ENCODE peak calls at places on chromosomes 12 and 14, in seven cellular contexts. One of them, this sample, is unnamed.

GRCh38 chr12:50188280-50188781 is 21.2 kb upstream of the CERS5 start:
- DNase-seq in HEK293T: no peak
- DNase-seq in activated CD4-positive, alpha-beta T cell treated with anti-CD3 and anti-CD28 coated beads, Interleukin-2, amount 50 U/mL, for 4 hours: no peak
- DNase-seq in T-helper 17 cell: no peak
- DNase-seq in WTC11: no peak
- DNase-seq in activated gamma-delta T cell treated with Interleukin-2 at 50 U/mL for 16 hours: no peak
- DNase-seq in neural progenitor cell: no peak
- DNase-seq in this sample: no peak

GRCh38 chr14:69619007-69619406 is 7.6 kb downstream of the SUSD6 start:
- DNase-seq in HEK293T: no peak
- DNase-seq in activated CD4-positive, alpha-beta T cell treated with anti-CD3 and anti-CD28 coated beads, Interleukin-2, amount 50 U/mL, for 4 hours: no peak
- DNase-seq in T-helper 17 cell: no peak
- DNase-seq in WTC11: no peak
- DNase-seq in activated gamma-delta T cell treated with Interleukin-2 at 50 U/mL for 16 hours: no peak
- DNase-seq in neural progenitor cell: no peak
- DNase-seq in this sample: no peak

GRCh38 chr12:31323466-31324115 is 2.4 kb downstream of the SINHCAF start:
- DNase-seq in HEK293T: no peak
- DNase-seq in activated CD4-positive, alpha-beta T cell treated with anti-CD3 and anti-CD28 coated beads, Interleukin-2, amount 50 U/mL, for 4 hours: peak
- DNase-seq in T-helper 17 cell: peak
- DNase-seq in WTC11: peak
- DNase-seq in activated gamma-delta T cell treated with Interleukin-2 at 50 U/mL for 16 hours: peak
- DNase-seq in neural progenitor cell: no peak
- DNase-seq in this sample: no peak

GRCh38 chr12:13609874-13610273 is 371.5 kb downstream of the GRIN2B start:
- DNase-seq in HEK293T: no peak
- DNase-seq in activated CD4-positive, alpha-beta T cell treated with anti-CD3 and anti-CD28 coated beads, Interleukin-2, amount 50 U/mL, for 4 hours: no peak
- DNase-seq in T-helper 17 cell: no peak
- DNase-seq in WTC11: no peak
- DNase-seq in activated gamma-delta T cell treated with Interleukin-2 at 50 U/mL for 16 hours: no peak
- DNase-seq in neural progenitor cell: no peak
- DNase-seq in this sample: peak

GRCh38 chr12:2460051-2460450 is 334.7 kb upstream of the FKBP4 start:
- DNase-seq in HEK293T: no peak
- DNase-seq in activated CD4-positive, alpha-beta T cell treated with anti-CD3 and anti-CD28 coated beads, Interleukin-2, amount 50 U/mL, for 4 hours: no peak
- DNase-seq in T-helper 17 cell: no peak
- DNase-seq in WTC11: no peak
- DNase-seq in activated gamma-delta T cell treated with Interleukin-2 at 50 U/mL for 16 hours: no peak
- DNase-seq in neural progenitor cell: no peak
- DNase-seq in this sample: no peak

GRCh38 chr14:104687601-104688504 is 1.6 kb upstream of the INF2 start:
- DNase-seq in HEK293T: no peak
- DNase-seq in activated CD4-positive, alpha-beta T cell treated with anti-CD3 and anti-CD28 coated beads, Interleukin-2, amount 50 U/mL, for 4 hours: no peak
- DNase-seq in T-helper 17 cell: no peak
- DNase-seq in WTC11: peak
- DNase-seq in activated gamma-delta T cell treated with Interleukin-2 at 50 U/mL for 16 hours: no peak
- DNase-seq in neural progenitor cell: peak
- DNase-seq in this sample: peak

GRCh38 chr12:102350070-102350469 is 130.3 kb downstream of the IGF1 start:
- DNase-seq in HEK293T: no peak
- DNase-seq in activated CD4-positive, alpha-beta T cell treated with anti-CD3 and anti-CD28 coated beads, Interleukin-2, amount 50 U/mL, for 4 hours: no peak
- DNase-seq in T-helper 17 cell: no peak
- DNase-seq in WTC11: no peak
- DNase-seq in activated gamma-delta T cell treated with Interleukin-2 at 50 U/mL for 16 hours: no peak
- DNase-seq in neural progenitor cell: no peak
- DNase-seq in this sample: no peak

GRCh38 chr14:64158608-64159007 is 135.6 kb downstream of the ESR2 start:
- DNase-seq in HEK293T: no peak
- DNase-seq in activated CD4-positive, alpha-beta T cell treated with anti-CD3 and anti-CD28 coated beads, Interleukin-2, amount 50 U/mL, for 4 hours: no peak
- DNase-seq in T-helper 17 cell: no peak
- DNase-seq in WTC11: no peak
- DNase-seq in activated gamma-delta T cell treated with Interleukin-2 at 50 U/mL for 16 hours: no peak
- DNase-seq in neural progenitor cell: no peak
- DNase-seq in this sample: no peak

GRCh38 chr12:11741434-11742092 is 92.1 kb downstream of the ETV6 start:
- DNase-seq in HEK293T: no peak
- DNase-seq in activated CD4-positive, alpha-beta T cell treated with anti-CD3 and anti-CD28 coated beads, Interleukin-2, amount 50 U/mL, for 4 hours: no peak
- DNase-seq in T-helper 17 cell: no peak
- DNase-seq in WTC11: no peak
- DNase-seq in activated gamma-delta T cell treated with Interleukin-2 at 50 U/mL for 16 hours: no peak
- DNase-seq in neural progenitor cell: no peak
- DNase-seq in this sample: no peak

GRCh38 chr12:105280966-105281693 is 45.2 kb upstream of the APPL2 start:
- DNase-seq in HEK293T: no peak
- DNase-seq in activated CD4-positive, alpha-beta T cell treated with anti-CD3 and anti-CD28 coated beads, Interleukin-2, amount 50 U/mL, for 4 hours: no peak
- DNase-seq in T-helper 17 cell: no peak
- DNase-seq in WTC11: no peak
- DNase-seq in activated gamma-delta T cell treated with Interleukin-2 at 50 U/mL for 16 hours: no peak
- DNase-seq in neural progenitor cell: no peak
- DNase-seq in this sample: no peak

GRCh38 chr12:7601407-7601806 is 64.3 kb downstream of the APOBEC1 start:
- DNase-seq in HEK293T: no peak
- DNase-seq in activated CD4-positive, alpha-beta T cell treated with anti-CD3 and anti-CD28 coated beads, Interleukin-2, amount 50 U/mL, for 4 hours: no peak
- DNase-seq in T-helper 17 cell: no peak
- DNase-seq in WTC11: no peak
- DNase-seq in activated gamma-delta T cell treated with Interleukin-2 at 50 U/mL for 16 hours: no peak
- DNase-seq in neural progenitor cell: no peak
- DNase-seq in this sample: no peak

GRCh38 chr14:86015916-86016315 is 486.0 kb downstream of the FLRT2 start:
- DNase-seq in HEK293T: no peak
- DNase-seq in activated CD4-positive, alpha-beta T cell treated with anti-CD3 and anti-CD28 coated beads, Interleukin-2, amount 50 U/mL, for 4 hours: no peak
- DNase-seq in T-helper 17 cell: no peak
- DNase-seq in WTC11: no peak
- DNase-seq in activated gamma-delta T cell treated with Interleukin-2 at 50 U/mL for 16 hours: no peak
- DNase-seq in neural progenitor cell: no peak
- DNase-seq in this sample: no peak

GRCh38 chr14:99715266-99716000 is 31.3 kb downstream of the CYP46A1 start:
- DNase-seq in HEK293T: peak
- DNase-seq in activated CD4-positive, alpha-beta T cell treated with anti-CD3 and anti-CD28 coated beads, Interleukin-2, amount 50 U/mL, for 4 hours: no peak
- DNase-seq in T-helper 17 cell: no peak
- DNase-seq in WTC11: no peak
- DNase-seq in activated gamma-delta T cell treated with Interleukin-2 at 50 U/mL for 16 hours: no peak
- DNase-seq in neural progenitor cell: no peak
- DNase-seq in this sample: no peak

GRCh38 chr14:105205718-105206208 is 24.7 kb upstream of the NUDT14 start:
- DNase-seq in HEK293T: no peak
- DNase-seq in activated CD4-positive, alpha-beta T cell treated with anti-CD3 and anti-CD28 coated beads, Interleukin-2, amount 50 U/mL, for 4 hours: no peak
- DNase-seq in T-helper 17 cell: no peak
- DNase-seq in WTC11: no peak
- DNase-seq in activated gamma-delta T cell treated with Interleukin-2 at 50 U/mL for 16 hours: no peak
- DNase-seq in neural progenitor cell: no peak
- DNase-seq in this sample: no peak

GRCh38 chr14:92693998-92694780 is 54.2 kb downstream of the LGMN start:
- DNase-seq in HEK293T: no peak
- DNase-seq in activated CD4-positive, alpha-beta T cell treated with anti-CD3 and anti-CD28 coated beads, Interleukin-2, amount 50 U/mL, for 4 hours: no peak
- DNase-seq in T-helper 17 cell: no peak
- DNase-seq in WTC11: no peak
- DNase-seq in activated gamma-delta T cell treated with Interleukin-2 at 50 U/mL for 16 hours: no peak
- DNase-seq in neural progenitor cell: no peak
- DNase-seq in this sample: no peak

GRCh38 chr12:61758661-61759060 is 501.5 kb upstream of the USP15 start:
- DNase-seq in HEK293T: no peak
- DNase-seq in activated CD4-positive, alpha-beta T cell treated with anti-CD3 and anti-CD28 coated beads, Interleukin-2, amount 50 U/mL, for 4 hours: no peak
- DNase-seq in T-helper 17 cell: no peak
- DNase-seq in WTC11: no peak
- DNase-seq in activated gamma-delta T cell treated with Interleukin-2 at 50 U/mL for 16 hours: no peak
- DNase-seq in neural progenitor cell: no peak
- DNase-seq in this sample: no peak

GRCh38 chr12:50740307-50740706 is 23.6 kb upstream of the ATF1 start:
- DNase-seq in HEK293T: no peak
- DNase-seq in activated CD4-positive, alpha-beta T cell treated with anti-CD3 and anti-CD28 coated beads, Interleukin-2, amount 50 U/mL, for 4 hours: no peak
- DNase-seq in T-helper 17 cell: no peak
- DNase-seq in WTC11: no peak
- DNase-seq in activated gamma-delta T cell treated with Interleukin-2 at 50 U/mL for 16 hours: no peak
- DNase-seq in neural progenitor cell: no peak
- DNase-seq in this sample: no peak

GRCh38 chr12:121111684-121112083 is 21.0 kb upstream of the P2RX7 start:
- DNase-seq in HEK293T: no peak
- DNase-seq in activated CD4-positive, alpha-beta T cell treated with anti-CD3 and anti-CD28 coated beads, Interleukin-2, amount 50 U/mL, for 4 hours: no peak
- DNase-seq in T-helper 17 cell: no peak
- DNase-seq in WTC11: no peak
- DNase-seq in activated gamma-delta T cell treated with Interleukin-2 at 50 U/mL for 16 hours: no peak
- DNase-seq in neural progenitor cell: no peak
- DNase-seq in this sample: no peak

GRCh38 chr14:78029471-78030372 is 140.5 kb upstream of the NRXN3 start:
- DNase-seq in HEK293T: no peak
- DNase-seq in activated CD4-positive, alpha-beta T cell treated with anti-CD3 and anti-CD28 coated beads, Interleukin-2, amount 50 U/mL, for 4 hours: no peak
- DNase-seq in T-helper 17 cell: no peak
- DNase-seq in WTC11: peak
- DNase-seq in activated gamma-delta T cell treated with Interleukin-2 at 50 U/mL for 16 hours: no peak
- DNase-seq in neural progenitor cell: peak
- DNase-seq in this sample: peak

GRCh38 chr12:116459921-116460666 is 99.1 kb upstream of the MAP1LC3B2 start:
- DNase-seq in HEK293T: no peak
- DNase-seq in activated CD4-positive, alpha-beta T cell treated with anti-CD3 and anti-CD28 coated beads, Interleukin-2, amount 50 U/mL, for 4 hours: no peak
- DNase-seq in T-helper 17 cell: no peak
- DNase-seq in WTC11: no peak
- DNase-seq in activated gamma-delta T cell treated with Interleukin-2 at 50 U/mL for 16 hours: no peak
- DNase-seq in neural progenitor cell: no peak
- DNase-seq in this sample: no peak

GRCh38 chr12:54359762-54360351 is 4.4 kb downstream of the GPR84 start:
- DNase-seq in HEK293T: no peak
- DNase-seq in activated CD4-positive, alpha-beta T cell treated with anti-CD3 and anti-CD28 coated beads, Interleukin-2, amount 50 U/mL, for 4 hours: no peak
- DNase-seq in T-helper 17 cell: no peak
- DNase-seq in WTC11: no peak
- DNase-seq in activated gamma-delta T cell treated with Interleukin-2 at 50 U/mL for 16 hours: no peak
- DNase-seq in neural progenitor cell: no peak
- DNase-seq in this sample: no peak

GRCh38 chr14:35543006-35543405 is 9.0 kb downstream of the INSM2 start:
- DNase-seq in HEK293T: no peak
- DNase-seq in activated CD4-positive, alpha-beta T cell treated with anti-CD3 and anti-CD28 coated beads, Interleukin-2, amount 50 U/mL, for 4 hours: no peak
- DNase-seq in T-helper 17 cell: no peak
- DNase-seq in WTC11: no peak
- DNase-seq in activated gamma-delta T cell treated with Interleukin-2 at 50 U/mL for 16 hours: no peak
- DNase-seq in neural progenitor cell: no peak
- DNase-seq in this sample: no peak

GRCh38 chr12:89694542-89694941 is 14.1 kb downstream of the ATP2B1 start:
- DNase-seq in HEK293T: no peak
- DNase-seq in activated CD4-positive, alpha-beta T cell treated with anti-CD3 and anti-CD28 coated beads, Interleukin-2, amount 50 U/mL, for 4 hours: no peak
- DNase-seq in T-helper 17 cell: no peak
- DNase-seq in WTC11: no peak
- DNase-seq in activated gamma-delta T cell treated with Interleukin-2 at 50 U/mL for 16 hours: no peak
- DNase-seq in neural progenitor cell: no peak
- DNase-seq in this sample: no peak

GRCh38 chr12:104501641-104502040 is 44.9 kb downstream of the CHST11 start:
- DNase-seq in HEK293T: no peak
- DNase-seq in activated CD4-positive, alpha-beta T cell treated with anti-CD3 and anti-CD28 coated beads, Interleukin-2, amount 50 U/mL, for 4 hours: peak
- DNase-seq in T-helper 17 cell: no peak
- DNase-seq in WTC11: no peak
- DNase-seq in activated gamma-delta T cell treated with Interleukin-2 at 50 U/mL for 16 hours: no peak
- DNase-seq in neural progenitor cell: no peak
- DNase-seq in this sample: no peak

GRCh38 chr12:77835982-77836381 is 5.3 kb downstream of the NAV3 start:
- DNase-seq in HEK293T: no peak
- DNase-seq in activated CD4-positive, alpha-beta T cell treated with anti-CD3 and anti-CD28 coated beads, Interleukin-2, amount 50 U/mL, for 4 hours: no peak
- DNase-seq in T-helper 17 cell: no peak
- DNase-seq in WTC11: no peak
- DNase-seq in activated gamma-delta T cell treated with Interleukin-2 at 50 U/mL for 16 hours: no peak
- DNase-seq in neural progenitor cell: no peak
- DNase-seq in this sample: no peak

This sample was measured in endodermal cell.